ENCODE peak calls at places on chromosomes 16 and 17, in four cellular contexts. U is kidney epithelial cell, Y is AG09309, O is heart left ventricle. L is an unnamed sample.

GRCh38 chr16:68776821-68777485 is 39.9 kb downstream of the CDH1 start:
- DNase-seq in U (no peak), Y (no peak), O (no peak), L (no peak)

GRCh38 chr16:27174007-27174406 is 29.3 kb upstream of the KDM8 start:
- DNase-seq in U (no peak), Y (no peak), O (no peak), L (no peak)

GRCh38 chr17:19021622-19022083 is 17.1 kb upstream of the FAM83G start:
- DNase-seq in U (no peak), Y (no peak), O (peak; percentile 55), L (no peak)

GRCh38 chr17:752620-753219 is 656 bp upstream of the GEMIN4 start:
- DNase-seq in U (no peak), Y (no peak), O (peak; percentile 79), L (peak; percentile 14)

GRCh38 chr16:19710191-19710908 is 7.7 kb downstream of the KNOP1 start:
- DNase-seq in U (no peak), Y (no peak), O (no peak), L (no peak)

GRCh38 chr16:50708373-50709060 is 15.1 kb downstream of the NOD2 start:
- DNase-seq in U (no peak), Y (no peak), O (no peak), L (no peak)

GRCh38 chr17:27579304-27579703 is 51.7 kb upstream of the LGALS9 start:
- DNase-seq in U (no peak), Y (no peak), O (no peak), L (no peak)

GRCh38 chr16:84562174-84562815 is 55.6 kb downstream of the COTL1 start:
- DNase-seq in U (no peak), Y (no peak), O (no peak), L (no peak)

GRCh38 chr17:72775237-72775636 is 317.3 kb downstream of the SLC39A11 start:
- DNase-seq in U (no peak), Y (no peak), O (no peak), L (no peak)

GRCh38 chr17:33109331-33110072 is 117.9 kb downstream of the SPACA3 start:
- DNase-seq in U (no peak), Y (no peak), O (no peak), L (no peak)

GRCh38 chr17:3603119-3603869 is 5.9 kb downstream of the TRPV1 start:
- DNase-seq in U (peak; percentile 32), Y (peak; percentile 37), O (no peak), L (no peak)

GRCh38 chr16:13441675-13442074 is 478.3 kb upstream of the ERCC4 start:
- DNase-seq in U (no peak), Y (no peak), O (no peak), L (no peak)

GRCh38 chr16:71358464-71359031 is at the start of gene CALB2:
- DNase-seq in U (no peak), Y (no peak), O (peak; percentile 78), L (peak; percentile 12)

GRCh38 chr17:71502443-71502842 is 618.4 kb upstream of the SOX9 start:
- DNase-seq in U (no peak), Y (no peak), O (no peak), L (no peak)

GRCh38 chr16:81567987-81568748 is 123.6 kb downstream of the CMIP start:
- DNase-seq in U (peak; percentile 55), Y (peak; percentile 20), O (peak; percentile 73), L (no peak)

GRCh38 chr17:49260011-49260921 is 29.7 kb upstream of the PHOSPHO1 start:
- DNase-seq in U (peak; percentile 49), Y (peak; percentile 61), O (peak; percentile 87), L (peak; percentile 59)

GRCh38 chr17:17403899-17404576 is 72.8 kb upstream of the MED9 start:
- DNase-seq in U (no peak), Y (no peak), O (no peak), L (peak; percentile 7)

GRCh38 chr16:76976756-76977155 is 214.2 kb upstream of the MON1B start:
- DNase-seq in U (no peak), Y (no peak), O (no peak), L (no peak)

GRCh38 chr17:82952019-82952418 is 112.2 kb upstream of the ZNF750 start:
- DNase-seq in U (no peak), Y (no peak), O (peak; percentile 33), L (no peak)

GRCh38 chr16:58345574-58346354 is 46.5 kb upstream of the GINS3 start:
- DNase-seq in U (no peak), Y (no peak), O (no peak), L (no peak)

GRCh38 chr17:73902416-73903181 is 258.4 kb upstream of the SDK2 start:
- DNase-seq in U (no peak), Y (no peak), O (no peak), L (no peak)

GRCh38 chr17:17104494-17104893 is 62.2 kb downstream of the MPRIP start:
- DNase-seq in U (no peak), Y (no peak), O (no peak), L (no peak)